ENCODE peak calls at places on chromosomes 5 and 9, in four cellular contexts. Y is amniotic epithelial cell, F is T1000, D is A549. T is an unnamed sample.

GRCh38 chr5:138179277-138179857 is 455 bp downstream of the KIF20A start:
- DNase-seq in F (no peak), D (peak; percentile 6), Y (no peak), T (no peak)

GRCh38 chr5:140228364-140228837 is 53.4 kb downstream of the CYSTM1 start:
- DNase-seq in F (no peak), D (no peak), Y (no peak), T (no peak)

GRCh38 chr5:171863928-171864327 is 78.3 kb downstream of the SMIM23 start:
- DNase-seq in Y (peak; percentile 81), D (no peak), F (no peak), T (no peak)

GRCh38 chr9:131116281-131117101 is 8.9 kb upstream of the NUP214 start:
- DNase-seq in Y (no peak), F (no peak), D (no peak), T (no peak)

GRCh38 chr5:23877847-23878246 is 370.4 kb downstream of the PRDM9 start:
- DNase-seq in D (no peak), F (no peak), Y (no peak), T (no peak)

GRCh38 chr9:97980479-97980803 is 2.7 kb upstream of the ANP32B start:
- DNase-seq in Y (no peak), D (no peak), F (no peak), T (no peak)

GRCh38 chr9:125755340-125755739 is 8.2 kb downstream of the PBX3 start:
- DNase-seq in F (no peak), Y (no peak), D (no peak), T (no peak)

GRCh38 chr5:40410939-40411635 is 268.6 kb upstream of the PTGER4 start:
- DNase-seq in F (no peak), Y (peak; percentile 63), D (no peak), T (no peak)

GRCh38 chr5:120463991-120464626 is at the start of gene PRR16:
- DNase-seq in Y (peak; percentile 59), D (peak; percentile 23), F (peak; percentile 59), T (no peak)

GRCh38 chr9:90458485-90458884 is 184.1 kb downstream of the DIRAS2 start:
- DNase-seq in Y (no peak), F (no peak), D (peak; percentile 60), T (peak; percentile 16)

GRCh38 chr9:110114086-110114887 is 93.7 kb downstream of the C9orf152 start:
- DNase-seq in F (no peak), Y (peak; percentile 57), D (no peak), T (no peak)

GRCh38 chr9:131839281-131840084 is 99.6 kb upstream of the RAPGEF1 start:
- DNase-seq in F (peak; percentile 39), D (no peak), Y (peak; percentile 43), T (peak; percentile 33)

GRCh38 chr9:71490810-71491209 is 277.5 kb downstream of the CEMIP2 start:
- DNase-seq in F (no peak), D (peak; percentile 8), Y (no peak), T (no peak)

GRCh38 chr9:80957806-80958205 is 731.5 kb downstream of the TLE1 start:
- DNase-seq in Y (no peak), F (no peak), D (no peak), T (no peak)

GRCh38 chr5:133428072-133428660 is 184.2 kb downstream of the FSTL4 start:
- DNase-seq in Y (no peak), F (no peak), D (no peak), T (no peak)

GRCh38 chr5:63262191-63262981 is 683.8 kb downstream of the LRRC70 start:
- DNase-seq in F (no peak), Y (peak; percentile 85), D (peak; percentile 11), T (no peak)